ENCODE peak calls at places on chromosomes 5 and 9, in four cellular contexts. One of them, this sample, is unnamed.

GRCh38 chr9:27292646-27293045 is 4.3 kb downstream of the EQTN start:
- DNase-seq in HepG2: no peak
- DNase-seq in GM12878: no peak
- DNase-seq in A549: no peak
- DNase-seq in this sample: peak

GRCh38 chr5:8981016-8981415 is 564.9 kb downstream of the SEMA5A start:
- DNase-seq in HepG2: no peak
- DNase-seq in GM12878: no peak
- DNase-seq in A549: no peak
- DNase-seq in this sample: no peak

GRCh38 chr9:137313956-137314560 is 12.0 kb upstream of the NRARP start:
- DNase-seq in HepG2: no peak
- DNase-seq in GM12878: no peak
- DNase-seq in A549: no peak
- DNase-seq in this sample: peak

GRCh38 chr5:155728146-155728856 is 598.7 kb upstream of the SGCD start:
- DNase-seq in HepG2: no peak
- DNase-seq in GM12878: no peak
- DNase-seq in A549: peak
- DNase-seq in this sample: peak

GRCh38 chr5:93967923-93968322 is 226.5 kb upstream of the POU5F2 start:
- DNase-seq in HepG2: no peak
- DNase-seq in GM12878: no peak
- DNase-seq in A549: no peak
- DNase-seq in this sample: no peak

GRCh38 chr5:54822331-54822700 is 163.1 kb downstream of the ESM1 start:
- DNase-seq in HepG2: no peak
- DNase-seq in GM12878: no peak
- DNase-seq in A549: no peak
- DNase-seq in this sample: no peak

GRCh38 chr5:132334812-132335211 is 34.7 kb upstream of the SLC22A5 start:
- DNase-seq in HepG2: peak
- DNase-seq in GM12878: no peak
- DNase-seq in A549: no peak
- DNase-seq in this sample: no peak

GRCh38 chr5:138951986-138952735 is 77.0 kb upstream of the LRRTM2 start:
- DNase-seq in HepG2: no peak
- DNase-seq in GM12878: no peak
- DNase-seq in A549: no peak
- DNase-seq in this sample: no peak

GRCh38 chr5:157025093-157025698 is 33.7 kb downstream of the HAVCR1 start:
- DNase-seq in HepG2: no peak
- DNase-seq in GM12878: peak
- DNase-seq in A549: no peak
- DNase-seq in this sample: no peak

GRCh38 chr5:15683332-15683731 is 183.4 kb downstream of the FBXL7 start:
- DNase-seq in HepG2: peak
- DNase-seq in GM12878: no peak
- DNase-seq in A549: no peak
- DNase-seq in this sample: no peak

GRCh38 chr9:34254141-34254913 is 74.7 kb downstream of the KIF24 start:
- DNase-seq in HepG2: no peak
- DNase-seq in GM12878: no peak
- DNase-seq in A549: peak
- DNase-seq in this sample: no peak

GRCh38 chr9:127422787-127423186 is 1.4 kb upstream of the ZNF79 start:
- DNase-seq in HepG2: no peak
- DNase-seq in GM12878: no peak
- DNase-seq in A549: no peak
- DNase-seq in this sample: no peak

GRCh38 chr5:10628601-10629000 is 64.7 kb downstream of the ANKRD33B start:
- DNase-seq in HepG2: no peak
- DNase-seq in GM12878: no peak
- DNase-seq in A549: no peak
- DNase-seq in this sample: no peak

GRCh38 chr9:14119694-14120514 is 194.0 kb downstream of the NFIB start:
- DNase-seq in HepG2: no peak
- DNase-seq in GM12878: no peak
- DNase-seq in A549: no peak
- DNase-seq in this sample: no peak

GRCh38 chr9:114397219-114397847 is 9.6 kb upstream of the AKNA start:
- DNase-seq in HepG2: no peak
- DNase-seq in GM12878: no peak
- DNase-seq in A549: no peak
- DNase-seq in this sample: no peak

GRCh38 chr5:178120661-178121357 is 7.5 kb downstream of the N4BP3 start:
- DNase-seq in HepG2: peak
- DNase-seq in GM12878: peak
- DNase-seq in A549: peak
- DNase-seq in this sample: peak

GRCh38 chr9:136532799-136533774 is 12.8 kb downstream of the NOTCH1 start:
- DNase-seq in HepG2: no peak
- DNase-seq in GM12878: no peak
- DNase-seq in A549: no peak
- DNase-seq in this sample: no peak

GRCh38 chr5:1832511-1833250 is 31.5 kb downstream of the NDUFS6 start:
- DNase-seq in HepG2: no peak
- DNase-seq in GM12878: no peak
- DNase-seq in A549: no peak
- DNase-seq in this sample: peak

GRCh38 chr5:167919268-167919560 is 372.2 kb upstream of the WWC1 start:
- DNase-seq in HepG2: no peak
- DNase-seq in GM12878: no peak
- DNase-seq in A549: no peak
- DNase-seq in this sample: no peak

GRCh38 chr5:167918492-167919267 is 372.8 kb upstream of the WWC1 start:
- DNase-seq in HepG2: no peak
- DNase-seq in GM12878: no peak
- DNase-seq in A549: no peak
- DNase-seq in this sample: peak

GRCh38 chr5:167916261-167916660 is 375.2 kb upstream of the WWC1 start:
- DNase-seq in HepG2: no peak
- DNase-seq in GM12878: no peak
- DNase-seq in A549: no peak
- DNase-seq in this sample: no peak

GRCh38 chr5:167912944-167913343 is 378.5 kb upstream of the WWC1 start:
- DNase-seq in HepG2: no peak
- DNase-seq in GM12878: no peak
- DNase-seq in A549: no peak
- DNase-seq in this sample: no peak

DNA sequence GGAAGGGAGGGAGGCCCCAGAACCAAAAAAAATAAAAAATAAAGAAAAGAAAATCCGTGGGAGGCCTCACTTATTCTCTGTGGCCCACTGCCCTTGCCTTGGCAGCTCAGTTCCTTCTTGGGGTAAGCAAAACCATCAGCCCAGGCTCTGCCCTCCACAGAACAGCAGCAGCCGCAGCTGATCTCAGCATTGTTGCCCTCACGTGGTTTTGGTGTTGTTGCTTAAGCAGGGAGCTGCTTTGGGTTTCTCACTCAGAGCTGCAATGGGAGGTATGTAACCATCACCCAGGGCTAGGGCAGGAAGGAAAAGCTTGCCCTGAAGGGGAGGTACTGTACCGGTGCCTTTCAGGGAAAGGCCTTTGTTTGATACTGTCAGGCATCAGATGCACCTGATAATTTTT is 374.7 kb upstream of the WWC1 start:
- DNase-seq in HepG2: no peak
- DNase-seq in GM12878: no peak
- DNase-seq in A549: no peak
- DNase-seq in this sample: no peak
- TF ChIP-seq PBX3 in HepG2: no peak
- TF ChIP-seq PBX3 in GM12878: no peak
- TF ChIP-seq PBX3 in A549: no peak
- TF ChIP-seq PBX3 in this sample: no peak

GRCh38 chr5:73947876-73948275 is 321.9 kb downstream of the ARHGEF28 start:
- DNase-seq in HepG2: no peak
- DNase-seq in GM12878: no peak
- DNase-seq in A549: no peak
- DNase-seq in this sample: no peak
- TF ChIP-seq PBX3 in HepG2: no peak
- TF ChIP-seq PBX3 in GM12878: no peak
- TF ChIP-seq PBX3 in A549: no peak
- TF ChIP-seq PBX3 in this sample: no peak

GRCh38 chr9:99385215-99385614 is 163.1 kb downstream of the SEC61B start:
- DNase-seq in HepG2: no peak
- DNase-seq in GM12878: no peak
- DNase-seq in A549: no peak
- DNase-seq in this sample: no peak

GRCh38 chr9:99383536-99383935 is 161.5 kb downstream of the SEC61B start:
- DNase-seq in HepG2: no peak
- DNase-seq in GM12878: no peak
- DNase-seq in A549: no peak
- DNase-seq in this sample: no peak

GRCh38 chr9:99387416-99387815 is 165.3 kb downstream of the SEC61B start:
- DNase-seq in HepG2: no peak
- DNase-seq in GM12878: no peak
- DNase-seq in A549: no peak
- DNase-seq in this sample: no peak

GRCh38 chr9:99389087-99390033 is 167.3 kb downstream of the SEC61B start:
- DNase-seq in HepG2: no peak
- DNase-seq in GM12878: no peak
- DNase-seq in A549: no peak
- DNase-seq in this sample: no peak

GRCh38 chr9:99385814-99386279 is 163.8 kb downstream of the SEC61B start:
- DNase-seq in HepG2: no peak
- DNase-seq in GM12878: no peak
- DNase-seq in A549: no peak
- DNase-seq in this sample: no peak
- TF ChIP-seq PBX3 in HepG2: no peak
- TF ChIP-seq PBX3 in GM12878: no peak
- TF ChIP-seq PBX3 in A549: no peak
- TF ChIP-seq PBX3 in this sample: no peak

GRCh38 chr5:53427965-53428364 is 52.5 kb upstream of the FST start:
- DNase-seq in HepG2: no peak
- DNase-seq in GM12878: no peak
- DNase-seq in A549: no peak
- DNase-seq in this sample: no peak

GRCh38 chr5:53424691-53425597 is 55.5 kb upstream of the FST start:
- DNase-seq in HepG2: no peak
- DNase-seq in GM12878: no peak
- DNase-seq in A549: no peak
- DNase-seq in this sample: no peak

GRCh38 chr5:53426878-53427277 is 53.6 kb upstream of the FST start:
- DNase-seq in HepG2: no peak
- DNase-seq in GM12878: no peak
- DNase-seq in A549: no peak
- DNase-seq in this sample: no peak

GRCh38 chr5:53426517-53426839 is 54.0 kb upstream of the FST start:
- DNase-seq in HepG2: no peak
- DNase-seq in GM12878: no peak
- DNase-seq in A549: no peak
- DNase-seq in this sample: no peak

DNA sequence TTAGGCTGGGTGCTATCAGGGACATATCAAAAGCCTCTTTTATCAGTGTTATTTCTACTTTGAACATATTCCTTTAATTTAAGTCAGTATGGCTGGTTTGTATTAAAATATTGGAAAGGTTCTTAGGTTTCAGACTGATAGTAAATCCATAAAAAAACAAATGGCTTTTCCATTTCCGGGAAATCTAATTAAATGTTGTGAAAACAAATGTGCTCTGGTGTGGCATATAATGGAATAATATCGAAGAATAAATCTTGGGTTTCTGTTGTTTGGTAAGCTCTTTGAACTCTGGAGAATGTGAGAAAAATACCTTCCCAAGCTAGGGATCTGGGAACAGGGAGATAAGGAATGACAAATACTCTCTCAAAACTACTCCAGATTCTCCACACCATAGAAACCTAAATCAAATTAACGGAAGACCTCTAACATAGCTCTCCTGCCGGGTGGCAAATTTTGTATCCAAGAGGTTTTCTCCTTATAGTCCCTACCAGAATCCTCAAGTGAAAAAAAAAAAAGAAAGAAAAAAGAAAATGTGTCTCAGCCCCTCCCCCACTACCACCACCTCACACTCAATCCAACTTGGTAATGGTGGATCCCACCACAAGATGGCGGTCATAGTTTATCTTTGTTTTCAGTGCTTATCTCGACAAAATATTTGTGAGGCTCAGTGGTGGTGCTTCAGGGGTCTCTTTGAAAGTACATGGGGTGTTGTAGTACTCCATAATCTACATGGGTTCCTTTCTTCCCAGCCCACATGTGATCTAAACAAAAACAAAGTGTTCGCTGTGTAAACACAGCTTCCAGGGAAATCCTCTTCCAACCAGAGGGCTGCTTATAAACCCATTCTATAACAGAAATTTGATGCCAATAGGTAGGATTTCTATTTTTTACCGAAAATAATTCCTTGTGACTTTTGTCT is 54.6 kb upstream of the FST start:
- DNase-seq in HepG2: peak
- DNase-seq in GM12878: no peak
- DNase-seq in A549: no peak
- DNase-seq in this sample: peak
- TF ChIP-seq PBX3 in HepG2: no peak
- TF ChIP-seq PBX3 in GM12878: no peak
- TF ChIP-seq PBX3 in A549: no peak
- TF ChIP-seq PBX3 in this sample: no peak

DNA sequence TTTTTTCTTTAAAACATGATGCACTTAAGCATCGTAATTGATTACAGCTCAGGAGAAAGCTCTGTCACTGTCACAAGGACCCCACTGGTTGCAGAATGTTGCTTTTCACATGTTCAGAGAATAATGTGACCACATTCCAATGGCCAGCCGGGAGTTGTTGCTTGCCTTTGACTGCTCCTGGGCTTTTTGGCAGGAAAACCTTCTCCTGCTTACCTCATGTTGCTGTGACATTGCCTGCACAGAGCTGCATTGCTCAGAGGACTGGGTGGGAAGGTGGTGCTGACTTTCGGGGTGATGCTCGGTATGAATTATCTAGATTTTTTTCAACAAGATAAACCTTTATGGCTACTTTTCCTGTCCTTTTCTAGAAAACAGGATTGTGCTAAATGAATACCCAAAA is 88.2 kb downstream of the PALM2AKAP2 start:
- DNase-seq in HepG2: no peak
- DNase-seq in GM12878: no peak
- DNase-seq in A549: no peak
- DNase-seq in this sample: no peak
- TF ChIP-seq PBX3 in HepG2: no peak
- TF ChIP-seq PBX3 in GM12878: no peak
- TF ChIP-seq PBX3 in A549: no peak
- TF ChIP-seq PBX3 in this sample: no peak

GRCh38 chr9:20782289-20782688 is 98.2 kb downstream of the FOCAD start:
- DNase-seq in HepG2: no peak
- DNase-seq in GM12878: no peak
- DNase-seq in A549: no peak
- DNase-seq in this sample: no peak
- TF ChIP-seq PBX3 in HepG2: no peak
- TF ChIP-seq PBX3 in GM12878: no peak
- TF ChIP-seq PBX3 in A549: no peak
- TF ChIP-seq PBX3 in this sample: no peak

GRCh38 chr9:97186493-97186892 is 121.0 kb upstream of the CCDC180 start:
- DNase-seq in HepG2: no peak
- DNase-seq in GM12878: no peak
- DNase-seq in A549: no peak
- DNase-seq in this sample: peak
- TF ChIP-seq PBX3 in HepG2: no peak
- TF ChIP-seq PBX3 in GM12878: no peak
- TF ChIP-seq PBX3 in A549: no peak
- TF ChIP-seq PBX3 in this sample: no peak

GRCh38 chr5:65663804-65664521 is 39.1 kb downstream of the SHLD3 start:
- DNase-seq in HepG2: no peak
- DNase-seq in GM12878: no peak
- DNase-seq in A549: peak
- DNase-seq in this sample: peak
- TF ChIP-seq PBX3 in HepG2: no peak
- TF ChIP-seq PBX3 in GM12878: no peak
- TF ChIP-seq PBX3 in A549: no peak
- TF ChIP-seq PBX3 in this sample: no peak